ENCODE peak calls at places on chromosomes 4 and X, in four cellular contexts. A, P, T and D are unnamed samples.

GRCh38 chrX:80312448-80312847 is 107.8 kb upstream of the TENT5D start:
- DNase-seq in P (no peak), A (no peak), T (no peak), D (no peak)

GRCh38 chrX:26778320-26778888 is 562.4 kb downstream of the MAGEB5 start:
- DNase-seq in A (no peak), P (no peak), T (no peak), D (no peak)

GRCh38 chr4:56148428-56148827 is 199.7 kb downstream of the CEP135 start:
- DNase-seq in T (no peak), P (no peak), A (no peak), D (no peak)

GRCh38 chr4:122606364-122607043 is 14.4 kb downstream of the IL21 start:
- DNase-seq in T (no peak), A (no peak), P (no peak), D (no peak)

GRCh38 chrX:103562801-103563200 is 22.5 kb upstream of the TCEAL4 start:
- DNase-seq in P (no peak), A (no peak), T (no peak), D (no peak)

GRCh38 chr4:78954048-78954666 is 14.9 kb upstream of the PAQR3 start:
- DNase-seq in P (no peak), A (peak), T (no peak), D (no peak)

GRCh38 chrX:147978931-147979330 is 2.2 kb upstream of the FMR1NB start:
- DNase-seq in A (no peak), P (no peak), T (no peak), D (no peak)

GRCh38 chrX:25049347-25049746 is 33.6 kb upstream of the ARX start:
- DNase-seq in T (no peak), A (peak), P (no peak), D (no peak)

GRCh38 chrX:121836000-121836399 is 788.6 kb downstream of the GLUD2 start:
- DNase-seq in T (no peak), P (no peak), A (no peak), D (no peak)

GRCh38 chr4:87211249-87211952 is 9.0 kb downstream of the KLHL8 start:
- DNase-seq in A (peak), P (no peak), T (no peak), D (no peak)

GRCh38 chr4:8329560-8329858 is 60.0 kb downstream of the HTRA3 start:
- DNase-seq in T (no peak), P (no peak), A (no peak), D (peak)

GRCh38 chr4:8331567-8331955 is 62.0 kb downstream of the HTRA3 start:
- DNase-seq in P (no peak), A (no peak), T (peak), D (no peak)

GRCh38 chr4:8329859-8330761 is 60.6 kb downstream of the HTRA3 start:
- DNase-seq in T (peak), P (no peak), A (no peak), D (peak)

GRCh38 chr4:8332038-8332857 is 62.7 kb downstream of the HTRA3 start:
- DNase-seq in A (no peak), P (no peak), T (peak), D (no peak)

DNA sequence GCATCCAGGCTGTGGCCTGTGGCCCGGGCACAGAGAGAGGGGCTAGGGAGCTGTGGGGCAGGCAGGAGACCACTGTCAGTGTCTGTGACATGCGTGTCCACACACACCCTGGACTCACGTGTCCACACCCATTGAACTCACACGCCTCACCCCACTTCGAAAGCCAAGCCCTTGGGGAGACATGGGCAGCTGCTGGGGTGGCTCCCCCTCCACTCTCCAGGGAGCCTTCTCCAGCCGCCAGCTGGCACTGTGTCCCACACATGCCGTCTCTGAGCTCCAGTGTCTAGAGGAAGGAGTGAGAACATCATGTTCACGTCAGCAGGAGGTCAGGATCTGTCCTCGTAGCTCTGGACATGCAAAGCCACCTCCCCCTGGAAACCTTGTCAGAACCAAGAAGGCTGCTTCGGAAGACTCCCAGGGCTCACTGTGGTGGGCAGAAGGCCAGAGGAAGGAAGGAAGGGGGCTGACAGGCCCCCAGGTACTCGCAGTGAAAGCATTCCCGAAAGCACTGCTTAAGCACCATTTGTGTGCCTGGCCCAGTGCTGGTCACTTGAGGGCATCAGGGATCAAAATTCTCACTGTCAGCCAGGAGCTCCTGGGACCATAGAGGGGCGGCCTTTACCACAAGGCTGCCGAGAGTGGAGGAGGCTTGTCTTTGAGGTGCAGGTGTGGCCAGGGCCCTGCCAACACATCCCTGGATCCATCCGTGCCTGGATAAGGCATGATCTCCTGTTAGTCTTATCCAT is 61.4 kb downstream of the HTRA3 start:
- DNase-seq in T (peak), P (no peak), A (peak), D (peak)
- TF ChIP-seq CTCF in T (no peak), P (no peak), A (no peak), D (no peak)

GRCh38 chrX:20740443-20740842 is 473.7 kb upstream of the RPS6KA3 start:
- DNase-seq in T (no peak), A (no peak), P (no peak), D (no peak)
- TF ChIP-seq CTCF in T (no peak), A (no peak), P (no peak), D (no peak)

DNA sequence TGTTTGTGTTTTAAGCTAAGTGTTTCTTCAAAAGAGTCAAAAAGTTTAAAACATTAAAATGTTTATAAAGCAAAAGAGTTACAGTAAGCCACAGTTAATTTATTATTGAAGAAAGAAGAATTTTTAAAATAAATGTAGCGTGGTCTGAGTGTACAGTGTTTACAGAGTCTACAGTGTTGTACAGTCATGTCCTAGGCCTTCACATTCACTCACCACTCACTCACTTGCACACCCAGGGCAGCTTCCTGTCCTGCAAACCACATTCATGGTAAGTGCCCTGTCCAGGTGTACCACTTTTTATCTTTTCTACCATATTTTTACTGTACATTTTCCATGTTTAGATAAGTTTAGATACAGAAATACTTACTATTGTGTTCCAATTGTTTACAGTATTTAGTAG is 239.7 kb upstream of the AGA start:
- DNase-seq in T (no peak), P (no peak), A (no peak), D (no peak)
- TF ChIP-seq CTCF in T (no peak), P (no peak), A (no peak), D (no peak)

GRCh38 chrX:93422693-93423092 is 250.7 kb downstream of the NAP1L3 start:
- DNase-seq in A (peak), P (no peak), T (no peak), D (no peak)
- TF ChIP-seq CTCF in A (peak), P (no peak), T (peak), D (peak)

GRCh38 chr4:83771113-83771705 is 235.3 kb downstream of the GPAT3 start:
- DNase-seq in A (peak), P (no peak), T (no peak), D (no peak)

GRCh38 chr4:83768146-83768545 is 232.2 kb downstream of the GPAT3 start:
- DNase-seq in P (no peak), A (no peak), T (no peak), D (no peak)

GRCh38 chr4:83772680-83773079 is 236.8 kb downstream of the GPAT3 start:
- DNase-seq in P (no peak), T (no peak), A (no peak), D (no peak)

DNA sequence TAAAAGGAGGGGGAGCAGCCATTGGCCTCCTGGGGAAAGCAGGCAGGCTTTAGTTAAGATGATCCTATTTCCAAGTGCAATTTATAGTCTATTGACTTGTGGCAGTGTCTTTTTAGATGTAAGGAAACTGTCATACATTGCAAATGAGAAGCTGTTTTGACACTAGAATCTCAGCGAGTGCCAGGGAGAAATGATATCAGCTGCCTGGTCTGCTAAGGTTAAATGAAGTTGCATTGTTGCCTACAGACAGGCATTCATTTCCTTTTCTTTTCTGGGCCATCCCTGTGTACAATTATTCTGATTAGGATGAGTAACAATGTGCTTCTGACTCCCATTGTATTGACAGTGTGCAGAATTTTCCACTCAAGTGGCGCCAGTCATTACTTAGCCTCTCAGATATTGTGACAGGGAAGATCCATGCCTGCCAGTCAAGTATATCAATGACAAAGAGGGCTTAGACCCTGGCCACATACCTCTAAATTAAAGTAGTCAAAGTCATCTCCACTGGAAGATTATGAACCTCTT is 231.2 kb downstream of the GPAT3 start:
- DNase-seq in P (no peak), A (no peak), T (no peak), D (no peak)
- TF ChIP-seq CTCF in P (no peak), A (no peak), T (no peak), D (no peak)

GRCh38 chr4:100796333-100796732 is 278.5 kb upstream of the EMCN start:
- DNase-seq in A (no peak), T (no peak), P (no peak), D (no peak)
- TF ChIP-seq CTCF in A (no peak), T (no peak), P (no peak), D (no peak)